ENCODE peak calls at places on chromosome 4, in ten cellular contexts. One of them, this sample, is unnamed.

GRCh38 chr4:1714303-1715001 is 2.3 kb upstream of the SLBP start:
- DNase-seq in OCI-LY7: peak
- DNase-seq in ELR: peak
- DNase-seq in T-helper 2 cell: no peak
- DNase-seq in pancreas: no peak
- DNase-seq in GM23248: peak
- DNase-seq in activated T-cell treated with anti-CD3 and anti-CD28 coated beads for 24 hours: no peak
- DNase-seq in activated CD4-positive, alpha-beta memory T cell treated with anti-CD3 and anti-CD28 coated beads for 36 hours: no peak
- DNase-seq in cardiac fibroblast: no peak
- DNase-seq in CD8-positive, alpha-beta memory T cell: no peak
- DNase-seq in this sample: no peak

GRCh38 chr4:86935833-86936721 is 1.3 kb downstream of the AFF1 start:
- DNase-seq in OCI-LY7: peak
- DNase-seq in ELR: peak
- DNase-seq in T-helper 2 cell: peak
- DNase-seq in pancreas: peak
- DNase-seq in GM23248: peak
- DNase-seq in activated T-cell treated with anti-CD3 and anti-CD28 coated beads for 24 hours: peak
- DNase-seq in activated CD4-positive, alpha-beta memory T cell treated with anti-CD3 and anti-CD28 coated beads for 36 hours: peak
- DNase-seq in cardiac fibroblast: peak
- DNase-seq in CD8-positive, alpha-beta memory T cell: peak
- DNase-seq in this sample: peak

GRCh38 chr4:114653675-114654074 is 55.1 kb downstream of the UGT8 start:
- DNase-seq in OCI-LY7: no peak
- DNase-seq in ELR: no peak
- DNase-seq in T-helper 2 cell: no peak
- DNase-seq in pancreas: no peak
- DNase-seq in GM23248: no peak
- DNase-seq in activated T-cell treated with anti-CD3 and anti-CD28 coated beads for 24 hours: no peak
- DNase-seq in activated CD4-positive, alpha-beta memory T cell treated with anti-CD3 and anti-CD28 coated beads for 36 hours: no peak
- DNase-seq in cardiac fibroblast: no peak
- DNase-seq in CD8-positive, alpha-beta memory T cell: no peak
- DNase-seq in this sample: no peak

GRCh38 chr4:177374966-177375365 is 65.3 kb downstream of the NEIL3 start:
- DNase-seq in OCI-LY7: no peak
- DNase-seq in ELR: no peak
- DNase-seq in T-helper 2 cell: no peak
- DNase-seq in pancreas: no peak
- DNase-seq in GM23248: no peak
- DNase-seq in activated T-cell treated with anti-CD3 and anti-CD28 coated beads for 24 hours: no peak
- DNase-seq in activated CD4-positive, alpha-beta memory T cell treated with anti-CD3 and anti-CD28 coated beads for 36 hours: no peak
- DNase-seq in cardiac fibroblast: no peak
- DNase-seq in CD8-positive, alpha-beta memory T cell: no peak
- DNase-seq in this sample: no peak

GRCh38 chr4:158811704-158812103 is 42.9 kb downstream of the FNIP2 start:
- DNase-seq in OCI-LY7: peak
- DNase-seq in ELR: peak
- DNase-seq in T-helper 2 cell: no peak
- DNase-seq in pancreas: no peak
- DNase-seq in GM23248: no peak
- DNase-seq in activated T-cell treated with anti-CD3 and anti-CD28 coated beads for 24 hours: no peak
- DNase-seq in activated CD4-positive, alpha-beta memory T cell treated with anti-CD3 and anti-CD28 coated beads for 36 hours: no peak
- DNase-seq in cardiac fibroblast: peak
- DNase-seq in CD8-positive, alpha-beta memory T cell: no peak
- DNase-seq in this sample: no peak

GRCh38 chr4:111650146-111650545 is 495.1 kb upstream of the FAM241A start:
- DNase-seq in OCI-LY7: no peak
- DNase-seq in ELR: no peak
- DNase-seq in T-helper 2 cell: no peak
- DNase-seq in pancreas: no peak
- DNase-seq in GM23248: no peak
- DNase-seq in activated T-cell treated with anti-CD3 and anti-CD28 coated beads for 24 hours: no peak
- DNase-seq in activated CD4-positive, alpha-beta memory T cell treated with anti-CD3 and anti-CD28 coated beads for 36 hours: no peak
- DNase-seq in cardiac fibroblast: no peak
- DNase-seq in CD8-positive, alpha-beta memory T cell: no peak
- DNase-seq in this sample: no peak

GRCh38 chr4:112060212-112060611 is 85.0 kb upstream of the FAM241A start:
- DNase-seq in OCI-LY7: peak
- DNase-seq in ELR: peak
- DNase-seq in T-helper 2 cell: no peak
- DNase-seq in pancreas: no peak
- DNase-seq in GM23248: peak
- DNase-seq in activated T-cell treated with anti-CD3 and anti-CD28 coated beads for 24 hours: no peak
- DNase-seq in activated CD4-positive, alpha-beta memory T cell treated with anti-CD3 and anti-CD28 coated beads for 36 hours: no peak
- DNase-seq in cardiac fibroblast: peak
- DNase-seq in CD8-positive, alpha-beta memory T cell: no peak
- DNase-seq in this sample: no peak

GRCh38 chr4:155666701-155667537 is at the start of gene GUCY1A1:
- DNase-seq in OCI-LY7: no peak
- DNase-seq in ELR: peak
- DNase-seq in T-helper 2 cell: no peak
- DNase-seq in pancreas: peak
- DNase-seq in GM23248: peak
- DNase-seq in activated T-cell treated with anti-CD3 and anti-CD28 coated beads for 24 hours: no peak
- DNase-seq in activated CD4-positive, alpha-beta memory T cell treated with anti-CD3 and anti-CD28 coated beads for 36 hours: peak
- DNase-seq in cardiac fibroblast: peak
- DNase-seq in CD8-positive, alpha-beta memory T cell: peak
- DNase-seq in this sample: no peak

GRCh38 chr4:40990202-40990898 is 224.0 kb downstream of the APBB2 start:
- DNase-seq in OCI-LY7: no peak
- DNase-seq in ELR: peak
- DNase-seq in T-helper 2 cell: no peak
- DNase-seq in pancreas: no peak
- DNase-seq in GM23248: peak
- DNase-seq in activated T-cell treated with anti-CD3 and anti-CD28 coated beads for 24 hours: no peak
- DNase-seq in activated CD4-positive, alpha-beta memory T cell treated with anti-CD3 and anti-CD28 coated beads for 36 hours: no peak
- DNase-seq in cardiac fibroblast: peak
- DNase-seq in CD8-positive, alpha-beta memory T cell: no peak
- DNase-seq in this sample: no peak

GRCh38 chr4:42501624-42502401 is 104.5 kb downstream of the SHISA3 start:
- DNase-seq in OCI-LY7: no peak
- DNase-seq in ELR: no peak
- DNase-seq in T-helper 2 cell: no peak
- DNase-seq in pancreas: no peak
- DNase-seq in GM23248: no peak
- DNase-seq in activated T-cell treated with anti-CD3 and anti-CD28 coated beads for 24 hours: no peak
- DNase-seq in activated CD4-positive, alpha-beta memory T cell treated with anti-CD3 and anti-CD28 coated beads for 36 hours: no peak
- DNase-seq in cardiac fibroblast: no peak
- DNase-seq in CD8-positive, alpha-beta memory T cell: no peak
- DNase-seq in this sample: no peak

GRCh38 chr4:13920901-13921300 is 293.4 kb upstream of the BOD1L1 start:
- DNase-seq in OCI-LY7: no peak
- DNase-seq in ELR: peak
- DNase-seq in T-helper 2 cell: no peak
- DNase-seq in pancreas: peak
- DNase-seq in GM23248: peak
- DNase-seq in activated T-cell treated with anti-CD3 and anti-CD28 coated beads for 24 hours: no peak
- DNase-seq in activated CD4-positive, alpha-beta memory T cell treated with anti-CD3 and anti-CD28 coated beads for 36 hours: no peak
- DNase-seq in cardiac fibroblast: peak
- DNase-seq in CD8-positive, alpha-beta memory T cell: no peak
- DNase-seq in this sample: no peak

GRCh38 chr4:40056722-40057539 is at the start of gene N4BP2:
- DNase-seq in OCI-LY7: peak
- DNase-seq in ELR: peak
- DNase-seq in T-helper 2 cell: peak
- DNase-seq in pancreas: peak
- DNase-seq in GM23248: peak
- DNase-seq in activated T-cell treated with anti-CD3 and anti-CD28 coated beads for 24 hours: peak
- DNase-seq in activated CD4-positive, alpha-beta memory T cell treated with anti-CD3 and anti-CD28 coated beads for 36 hours: peak
- DNase-seq in cardiac fibroblast: peak
- DNase-seq in CD8-positive, alpha-beta memory T cell: peak
- DNase-seq in this sample: peak

GRCh38 chr4:77600521-77601451 is 4.8 kb upstream of the CXCL13 start:
- DNase-seq in OCI-LY7: peak
- DNase-seq in ELR: peak
- DNase-seq in T-helper 2 cell: no peak
- DNase-seq in pancreas: no peak
- DNase-seq in GM23248: peak
- DNase-seq in activated T-cell treated with anti-CD3 and anti-CD28 coated beads for 24 hours: no peak
- DNase-seq in activated CD4-positive, alpha-beta memory T cell treated with anti-CD3 and anti-CD28 coated beads for 36 hours: peak
- DNase-seq in cardiac fibroblast: peak
- DNase-seq in CD8-positive, alpha-beta memory T cell: no peak
- DNase-seq in this sample: peak

GRCh38 chr4:185115827-185116232 is 27.2 kb upstream of the SLC25A4 start:
- DNase-seq in OCI-LY7: no peak
- DNase-seq in ELR: peak
- DNase-seq in T-helper 2 cell: no peak
- DNase-seq in pancreas: peak
- DNase-seq in GM23248: peak
- DNase-seq in activated T-cell treated with anti-CD3 and anti-CD28 coated beads for 24 hours: no peak
- DNase-seq in activated CD4-positive, alpha-beta memory T cell treated with anti-CD3 and anti-CD28 coated beads for 36 hours: no peak
- DNase-seq in cardiac fibroblast: peak
- DNase-seq in CD8-positive, alpha-beta memory T cell: no peak
- DNase-seq in this sample: no peak

GRCh38 chr4:8574796-8575370 is 5.3 kb upstream of the GPR78 start:
- DNase-seq in OCI-LY7: no peak
- DNase-seq in ELR: no peak
- DNase-seq in T-helper 2 cell: no peak
- DNase-seq in pancreas: no peak
- DNase-seq in GM23248: no peak
- DNase-seq in activated T-cell treated with anti-CD3 and anti-CD28 coated beads for 24 hours: no peak
- DNase-seq in activated CD4-positive, alpha-beta memory T cell treated with anti-CD3 and anti-CD28 coated beads for 36 hours: no peak
- DNase-seq in cardiac fibroblast: no peak
- DNase-seq in CD8-positive, alpha-beta memory T cell: no peak
- DNase-seq in this sample: no peak

GRCh38 chr4:182788197-182788596 is 129.0 kb downstream of the DCTD start:
- DNase-seq in OCI-LY7: no peak
- DNase-seq in ELR: no peak
- DNase-seq in T-helper 2 cell: no peak
- DNase-seq in pancreas: no peak
- DNase-seq in GM23248: no peak
- DNase-seq in activated T-cell treated with anti-CD3 and anti-CD28 coated beads for 24 hours: no peak
- DNase-seq in activated CD4-positive, alpha-beta memory T cell treated with anti-CD3 and anti-CD28 coated beads for 36 hours: no peak
- DNase-seq in cardiac fibroblast: no peak
- DNase-seq in CD8-positive, alpha-beta memory T cell: no peak
- DNase-seq in this sample: no peak

GRCh38 chr4:174244441-174244840 is 39.0 kb downstream of the FBXO8 start:
- DNase-seq in OCI-LY7: no peak
- DNase-seq in ELR: peak
- DNase-seq in T-helper 2 cell: no peak
- DNase-seq in pancreas: no peak
- DNase-seq in GM23248: peak
- DNase-seq in activated T-cell treated with anti-CD3 and anti-CD28 coated beads for 24 hours: no peak
- DNase-seq in activated CD4-positive, alpha-beta memory T cell treated with anti-CD3 and anti-CD28 coated beads for 36 hours: no peak
- DNase-seq in cardiac fibroblast: no peak
- DNase-seq in CD8-positive, alpha-beta memory T cell: no peak
- DNase-seq in this sample: no peak

GRCh38 chr4:152577708-152578421 is 42.0 kb upstream of the FBXW7 start:
- DNase-seq in OCI-LY7: peak
- DNase-seq in ELR: no peak
- DNase-seq in T-helper 2 cell: no peak
- DNase-seq in pancreas: no peak
- DNase-seq in GM23248: peak
- DNase-seq in activated T-cell treated with anti-CD3 and anti-CD28 coated beads for 24 hours: no peak
- DNase-seq in activated CD4-positive, alpha-beta memory T cell treated with anti-CD3 and anti-CD28 coated beads for 36 hours: no peak
- DNase-seq in cardiac fibroblast: no peak
- DNase-seq in CD8-positive, alpha-beta memory T cell: no peak
- DNase-seq in this sample: no peak

GRCh38 chr4:150464523-150464922 is 117.4 kb upstream of the MAB21L2 start:
- DNase-seq in OCI-LY7: no peak
- DNase-seq in ELR: no peak
- DNase-seq in T-helper 2 cell: no peak
- DNase-seq in pancreas: no peak
- DNase-seq in GM23248: no peak
- DNase-seq in activated T-cell treated with anti-CD3 and anti-CD28 coated beads for 24 hours: no peak
- DNase-seq in activated CD4-positive, alpha-beta memory T cell treated with anti-CD3 and anti-CD28 coated beads for 36 hours: no peak
- DNase-seq in cardiac fibroblast: no peak
- DNase-seq in CD8-positive, alpha-beta memory T cell: no peak
- DNase-seq in this sample: no peak

GRCh38 chr4:87442889-87443288 is 20.5 kb downstream of the NUDT9 start:
- DNase-seq in OCI-LY7: no peak
- DNase-seq in ELR: peak
- DNase-seq in T-helper 2 cell: no peak
- DNase-seq in pancreas: no peak
- DNase-seq in GM23248: no peak
- DNase-seq in activated T-cell treated with anti-CD3 and anti-CD28 coated beads for 24 hours: no peak
- DNase-seq in activated CD4-positive, alpha-beta memory T cell treated with anti-CD3 and anti-CD28 coated beads for 36 hours: no peak
- DNase-seq in cardiac fibroblast: no peak
- DNase-seq in CD8-positive, alpha-beta memory T cell: no peak
- DNase-seq in this sample: no peak